ENCODE peak calls at places on chromosomes 2 and 18, in six cellular contexts. H, D, U, F, I and Q are unnamed samples.
A peak's percentile ranks its signal among the peaks of the same experiment; 100 is the strongest.

GRCh38 chr2:84729224-84729623 is 151.7 kb downstream of the TRABD2A start:
- DNase-seq in H (no peak), D (no peak), U (no peak), F (no peak), I (no peak), Q (no peak)

GRCh38 chr18:10015941-10016819 is 102.4 kb downstream of the VAPA start:
- DNase-seq in H (no peak), D (no peak), U (no peak), F (peak; percentile 98), I (peak; percentile 94), Q (peak; percentile 85)

GRCh38 chr18:75407468-75408437 is 19.8 kb downstream of the SMIM21 start:
- DNase-seq in H (no peak), D (no peak), U (no peak), F (peak; percentile 30), I (peak; percentile 7), Q (peak; percentile 32)

GRCh38 chr2:164182116-164182637 is 439.1 kb downstream of the GRB14 start:
- DNase-seq in H (no peak), D (no peak), U (no peak), F (no peak), I (no peak), Q (no peak)

GRCh38 chr2:234032301-234032856 is 18.1 kb upstream of the SPP2 start:
- DNase-seq in H (peak; percentile 28), D (no peak), U (no peak), F (peak; percentile 93), I (peak; percentile 56), Q (peak; percentile 93)

GRCh38 chr2:73176205-73176880 is 26.0 kb upstream of the NOTO start:
- DNase-seq in H (peak; percentile 31), D (no peak), U (no peak), F (no peak), I (peak; percentile 7), Q (no peak)

GRCh38 chr18:26097563-26097962 is 7.2 kb upstream of the SS18 start:
- DNase-seq in H (no peak), D (no peak), U (no peak), F (no peak), I (no peak), Q (no peak)

GRCh38 chr2:48131503-48132293 is 225.4 kb upstream of the FBXO11 start:
- DNase-seq in H (no peak), D (no peak), U (no peak), F (no peak), I (peak; percentile 70), Q (peak; percentile 64)

GRCh38 chr2:241493092-241493491 is 15.3 kb downstream of the STK25 start:
- DNase-seq in H (no peak), D (no peak), U (no peak), F (no peak), I (no peak), Q (no peak)

GRCh38 chr2:236998250-236998649 is 87.4 kb upstream of the COPS8 start:
- DNase-seq in H (no peak), D (no peak), U (no peak), F (peak; percentile 25), I (peak; percentile 38), Q (peak; percentile 18)

GRCh38 chr2:241081190-241081642 is 20.9 kb downstream of the MTERF4 start:
- DNase-seq in H (no peak), D (no peak), U (no peak), F (no peak), I (no peak), Q (no peak)

GRCh38 chr2:48605482-48606175 is 12.0 kb upstream of the GTF2A1L start:
- DNase-seq in H (no peak), D (no peak), U (no peak), F (no peak), I (peak; percentile 17), Q (no peak)

GRCh38 chr2:151947524-151948165 is 119.4 kb upstream of the ARL5A start:
- DNase-seq in H (peak; percentile 6), D (peak; percentile 51), U (peak; percentile 7), F (no peak), I (no peak), Q (peak; percentile 5)

GRCh38 chr18:63762518-63762917 is 12.7 kb upstream of the SERPINB7 start:
- DNase-seq in H (no peak), D (no peak), U (no peak), F (peak; percentile 81), I (peak; percentile 14), Q (peak; percentile 51)

GRCh38 chr2:75570948-75571729 is 10.4 kb upstream of the EVA1A start:
- DNase-seq in H (peak; percentile 21), D (no peak), U (no peak), F (no peak), I (no peak), Q (peak; percentile 34)

GRCh38 chr18:79800353-79801180 is 2.8 kb downstream of the KCNG2 start:
- DNase-seq in H (no peak), D (no peak), U (no peak), F (no peak), I (no peak), Q (no peak)

GRCh38 chr2:134498654-134499053 is 220.1 kb downstream of the TMEM163 start:
- DNase-seq in H (no peak), D (no peak), U (no peak), F (no peak), I (no peak), Q (no peak)

GRCh38 chr2:191935247-191935646 is 88.4 kb upstream of the CAVIN2 start:
- DNase-seq in H (no peak), D (no peak), U (no peak), F (no peak), I (no peak), Q (no peak)

GRCh38 chr2:204628926-204629661 is 83.8 kb downstream of the PARD3B start:
- DNase-seq in H (no peak), D (no peak), U (no peak), F (no peak), I (peak; percentile 50), Q (peak; percentile 37)

GRCh38 chr18:75377258-75377657 is 50.2 kb downstream of the SMIM21 start:
- DNase-seq in H (no peak), D (no peak), U (no peak), F (no peak), I (no peak), Q (no peak)

GRCh38 chr2:150267651-150268415 is 219.6 kb downstream of the RND3 start:
- DNase-seq in H (no peak), D (no peak), U (no peak), F (no peak), I (peak; percentile 22), Q (no peak)

GRCh38 chr18:77086656-77087390 is 45.8 kb downstream of the MBP start:
- DNase-seq in H (peak; percentile 72), D (no peak), U (peak; percentile 25), F (peak; percentile 24), I (no peak), Q (no peak)

GRCh38 chr2:83817511-83817910 is 641.6 kb downstream of the SUCLG1 start:
- DNase-seq in H (no peak), D (no peak), U (no peak), F (no peak), I (peak; percentile 15), Q (no peak)

DNA sequence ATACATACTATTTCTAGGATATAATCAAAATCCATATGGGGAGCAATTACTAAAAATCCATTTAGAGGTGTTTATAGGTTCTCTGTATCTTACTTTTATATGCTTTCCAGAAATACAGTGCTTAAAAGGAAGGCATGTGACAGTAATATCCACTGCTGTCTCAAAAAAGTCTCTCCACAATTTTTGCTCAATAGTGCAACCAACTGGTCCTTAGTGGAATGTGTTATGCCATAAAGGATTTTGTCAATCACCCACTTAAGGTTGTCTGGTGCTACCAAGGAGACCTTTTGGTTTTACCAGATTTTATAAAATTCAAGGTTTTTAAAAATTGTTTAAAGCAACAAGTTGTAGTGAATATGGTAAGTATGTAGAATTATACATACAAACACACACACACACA is 328.5 kb upstream of the DSEL start:
- DNase-seq in H (no peak), D (no peak), U (no peak), F (no peak), I (peak; percentile 45), Q (no peak)
- TF ChIP-seq CTCF in H (no peak), D (no peak), U (no peak), F (no peak), I (peak; percentile 33), Q (peak; percentile 10)

GRCh38 chr2:168640039-168640438 is 162.4 kb upstream of the NOSTRIN start:
- DNase-seq in H (no peak), D (no peak), U (no peak), F (no peak), I (no peak), Q (no peak)

GRCh38 chr2:168641636-168642035 is 160.8 kb upstream of the NOSTRIN start:
- DNase-seq in H (no peak), D (no peak), U (no peak), F (no peak), I (no peak), Q (peak; percentile 18)

GRCh38 chr2:168639024-168639423 is 163.4 kb upstream of the NOSTRIN start:
- DNase-seq in H (no peak), D (no peak), U (no peak), F (no peak), I (no peak), Q (no peak)

GRCh38 chr2:168642873-168643272 is 159.6 kb upstream of the NOSTRIN start:
- DNase-seq in H (no peak), D (no peak), U (no peak), F (no peak), I (no peak), Q (no peak)

DNA sequence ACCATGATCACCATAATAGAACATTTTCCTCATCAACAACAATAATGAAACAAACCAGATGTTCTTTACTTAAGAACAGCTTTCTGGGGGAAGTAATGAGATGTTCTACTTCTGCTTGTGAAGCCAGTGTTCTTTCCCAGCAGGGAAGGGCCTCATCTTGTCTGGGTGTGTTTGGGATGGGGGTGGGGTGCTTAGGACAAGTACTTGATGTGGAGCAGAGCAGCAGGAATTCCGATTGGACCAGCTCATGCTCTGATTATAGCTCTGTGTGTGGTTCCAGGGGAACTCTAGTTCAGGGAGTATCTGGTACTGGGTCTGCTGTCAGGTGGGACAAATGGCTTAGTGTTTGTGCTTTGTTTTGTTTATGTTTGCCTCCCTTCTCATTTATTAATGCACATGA is 162.9 kb upstream of the NOSTRIN start:
- DNase-seq in H (peak; percentile 77), D (no peak), U (no peak), F (peak; percentile 79), I (peak; percentile 87), Q (peak; percentile 83)
- H3K4me3 ChIP-seq in H (no peak overlapping the region), D (no peak overlapping the region), U (no peak overlapping the region), F (no peak overlapping the region), I (no peak overlapping the region), Q (no peak overlapping the region)

GRCh38 chr2:88060907-88061275 is 5.3 kb upstream of the KRCC1 start:
- DNase-seq in H (no peak), D (no peak), U (no peak), F (no peak), I (no peak), Q (no peak)
- TF ChIP-seq CTCF in H (no peak), D (no peak), U (no peak), F (no peak), I (no peak), Q (no peak)

DNA sequence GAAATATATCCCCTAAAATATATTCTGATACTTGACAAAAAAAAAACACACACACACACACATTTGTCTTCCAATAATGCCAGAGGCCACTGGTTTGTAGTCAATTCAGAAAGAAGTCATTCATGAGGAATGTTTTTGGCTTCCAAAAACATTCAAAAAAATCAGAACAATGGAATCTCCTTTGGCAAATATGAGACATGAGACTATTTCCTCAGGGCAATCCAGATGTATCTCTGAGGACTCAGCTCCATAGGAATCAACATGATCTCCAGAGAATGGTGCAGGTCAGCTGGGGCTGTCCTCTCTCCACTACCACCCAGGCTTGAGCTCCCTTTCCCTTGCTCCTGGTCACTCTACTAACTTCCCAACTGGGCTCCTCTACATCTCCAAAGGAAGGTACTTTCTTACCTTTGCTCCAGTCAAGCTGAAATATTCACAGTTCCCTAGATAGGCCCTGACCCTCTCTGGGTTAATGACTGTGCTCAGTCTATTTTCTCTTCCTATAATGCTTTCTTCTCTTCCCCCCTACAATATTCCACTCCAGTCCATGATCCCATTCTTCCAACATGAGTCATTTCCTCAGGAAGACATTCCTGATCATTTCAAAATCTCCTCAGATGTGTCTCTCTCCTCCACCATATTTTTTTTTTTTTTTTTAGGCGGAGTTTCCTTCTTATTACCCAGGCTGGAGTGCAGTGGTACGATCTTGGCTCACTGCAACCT is 145.3 kb downstream of the C1D start:
- DNase-seq in H (no peak), D (no peak), U (no peak), F (peak; percentile 91), I (peak; percentile 91), Q (peak; percentile 85)
- H3K4me3 ChIP-seq in H (no peak overlapping the region), D (no peak overlapping the region), U (no peak overlapping the region), F (no peak overlapping the region), I (no peak overlapping the region), Q (no peak overlapping the region)